ENCODE peak calls at places on chromosomes 11 and 22, in ten cellular contexts. S, D, E, O, N, W, Z, U, P and X are unnamed samples. For H3K4me1, the result is how much of the 10 kb centered on the place peaks cover.

GRCh38 chr11:128468106-128468505 is 119.3 kb downstream of the ETS1 start:
- DNase-seq in P (no peak), O (no peak), E (no peak), Z (no peak), D (no peak), U (no peak), W (no peak), N (no peak), S (no peak), X (no peak)

GRCh38 chr11:2914475-2915195 is 14.6 kb downstream of the PHLDA2 start:
- DNase-seq in O (no peak), N (peak), U (no peak), E (no peak), P (no peak), W (no peak), D (no peak), Z (no peak), S (no peak), X (no peak)

GRCh38 chr11:33634291-33634834 is 66.3 kb downstream of the C11orf91 start:
- DNase-seq in N (no peak), U (no peak), O (no peak), Z (no peak), S (peak), P (peak), D (no peak), W (no peak), E (no peak), X (no peak)

GRCh38 chr11:117819096-117820040 is 5.2 kb downstream of the FXYD2 start:
- DNase-seq in W (peak), S (peak), Z (peak), P (no peak), N (peak), E (no peak), D (peak), O (no peak), U (no peak), X (no peak)

GRCh38 chr11:13880719-13881118 is 81.8 kb upstream of the SPON1 start:
- DNase-seq in W (no peak), D (no peak), Z (no peak), O (no peak), U (no peak), N (no peak), S (no peak), P (no peak), E (no peak), X (no peak)

GRCh38 chr11:94007426-94007825 is 13.7 kb upstream of the HEPHL1 start:
- DNase-seq in S (no peak), Z (no peak), E (no peak), N (no peak), P (no peak), W (no peak), D (no peak), U (no peak), O (no peak), X (no peak)

GRCh38 chr11:12864316-12865156 is 144.6 kb upstream of the RASSF10 start:
- DNase-seq in Z (no peak), N (no peak), E (no peak), D (peak), O (no peak), U (no peak), W (peak), S (peak), P (no peak), X (no peak)

GRCh38 chr11:102564110-102564509 is 33.6 kb upstream of the MMP7 start:
- DNase-seq in E (no peak), S (peak), D (no peak), U (no peak), O (no peak), P (peak), N (no peak), W (no peak), Z (no peak), X (no peak)

GRCh38 chr11:36744375-36745168 is 146.5 kb upstream of the RAG2 start:
- DNase-seq in O (peak), D (peak), S (peak), E (peak), W (peak), P (peak), U (peak), Z (peak), N (peak), X (peak)

GRCh38 chr22:28711820-28712777 is 29.5 kb downstream of the CHEK2 start:
- DNase-seq in E (no peak), N (no peak), U (no peak), O (no peak), Z (no peak), P (no peak), W (no peak), S (peak), D (no peak), X (no peak)

GRCh38 chr11:34566209-34566551 is 52.6 kb upstream of the ELF5 start:
- DNase-seq in W (no peak), Z (no peak), S (no peak), P (no peak), D (no peak), U (no peak), N (no peak), O (no peak), E (no peak), X (no peak)

GRCh38 chr11:121351089-121351488 is 58.5 kb downstream of the SC5D start:
- DNase-seq in P (no peak), O (no peak), E (no peak), Z (no peak), N (no peak), D (no peak), S (no peak), U (no peak), W (no peak), X (no peak)

GRCh38 chr22:29314074-29314473 is 1.4 kb downstream of the RASL10A start:
- DNase-seq in D (no peak), P (no peak), U (no peak), S (no peak), N (peak), Z (peak), W (no peak), E (no peak), O (peak), X (peak)

GRCh38 chr11:31815743-31816466 is 4.8 kb upstream of the PAX6 start:
- DNase-seq in U (no peak), W (no peak), S (peak), P (no peak), E (no peak), Z (no peak), N (no peak), O (no peak), D (peak), X (no peak)

GRCh38 chr11:46917109-46918086 is 952 bp downstream of the LRP4 start:
- DNase-seq in E (no peak), N (no peak), W (no peak), S (no peak), O (no peak), P (no peak), D (peak), U (no peak), Z (peak), X (peak)

GRCh38 chr11:106681435-106681834 is 336.8 kb downstream of the GUCY1A2 start:
- DNase-seq in W (no peak), O (no peak), P (no peak), D (no peak), E (no peak), U (no peak), N (no peak), S (no peak), Z (no peak), X (no peak)

DNA sequence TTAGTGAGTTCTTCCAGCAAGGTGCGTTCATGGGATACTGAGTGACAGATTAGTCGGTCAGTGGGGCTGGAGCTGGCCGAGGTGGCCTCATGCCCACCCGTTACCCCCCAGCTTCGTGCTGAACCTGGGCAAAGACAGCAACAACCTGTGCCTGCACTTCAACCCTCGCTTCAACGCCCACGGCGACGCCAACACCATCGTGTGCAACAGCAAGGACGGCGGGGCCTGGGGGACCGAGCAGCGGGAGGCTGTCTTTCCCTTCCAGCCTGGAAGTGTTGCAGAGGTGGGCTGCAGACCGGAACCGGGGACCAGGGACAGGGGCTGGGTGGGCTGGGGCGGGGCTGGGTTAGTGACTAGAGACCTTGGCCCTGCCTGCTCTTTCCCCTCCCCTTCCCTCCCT is 2.9 kb downstream of the LGALS1 start:
- DNase-seq in Z (no peak), E (no peak), P (no peak), U (no peak), W (no peak), D (no peak), O (no peak), N (no peak), S (no peak), X (no peak)
- H3K27ac ChIP-seq in Z (peak), E (no peak), P (peak), U (peak), W (no peak), D (no peak), O (no peak), N (no peak), S (peak), X (peak)

DNA sequence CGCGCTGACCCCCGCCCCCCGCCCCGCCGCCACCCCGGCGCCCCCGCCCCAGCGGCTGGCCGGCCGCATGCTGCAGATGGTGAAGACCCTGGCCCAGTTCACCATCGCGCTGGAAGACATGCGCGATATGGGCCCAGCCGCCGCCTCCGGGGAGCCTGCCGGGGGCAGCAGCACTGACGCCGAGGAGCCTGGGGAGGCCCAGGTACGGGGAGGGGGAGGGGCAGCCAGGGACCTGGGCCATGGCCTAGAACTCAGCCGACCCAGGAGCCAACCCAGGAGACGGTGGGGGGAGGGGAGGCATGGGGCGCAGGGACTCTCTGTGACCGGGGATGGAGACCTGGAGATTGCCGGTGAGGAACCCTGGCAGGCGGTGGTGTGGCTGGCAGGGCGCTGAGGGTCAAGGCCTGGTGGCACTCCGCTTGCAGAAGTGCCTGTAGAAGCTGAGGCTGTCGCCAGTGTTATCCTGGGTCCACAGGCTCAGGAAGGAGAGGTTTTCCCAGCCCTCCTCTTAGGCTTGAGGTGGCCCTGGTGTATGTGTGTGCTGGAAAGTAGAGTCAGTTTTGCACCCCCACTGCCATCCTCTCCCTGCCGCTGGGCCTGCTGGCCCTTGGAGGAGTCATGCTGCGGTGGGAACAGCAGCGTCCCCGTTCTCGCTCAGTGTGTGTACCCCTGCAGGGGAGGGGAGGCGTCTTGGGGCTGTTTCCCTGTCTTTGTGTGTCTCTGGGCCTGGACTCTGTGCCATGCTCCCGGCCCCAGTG is 32.9 kb upstream of the RELT start:
- DNase-seq in E (no peak), P (no peak), D (peak), U (no peak), S (no peak), W (peak), N (no peak), O (no peak), Z (no peak), X (no peak)
- H3K4me1 ChIP-seq in E (under half), P (under half), D (under half), U (under half), S (under half), W (under half), N (under half), O (under half), Z (under half), X (under half)

DNA sequence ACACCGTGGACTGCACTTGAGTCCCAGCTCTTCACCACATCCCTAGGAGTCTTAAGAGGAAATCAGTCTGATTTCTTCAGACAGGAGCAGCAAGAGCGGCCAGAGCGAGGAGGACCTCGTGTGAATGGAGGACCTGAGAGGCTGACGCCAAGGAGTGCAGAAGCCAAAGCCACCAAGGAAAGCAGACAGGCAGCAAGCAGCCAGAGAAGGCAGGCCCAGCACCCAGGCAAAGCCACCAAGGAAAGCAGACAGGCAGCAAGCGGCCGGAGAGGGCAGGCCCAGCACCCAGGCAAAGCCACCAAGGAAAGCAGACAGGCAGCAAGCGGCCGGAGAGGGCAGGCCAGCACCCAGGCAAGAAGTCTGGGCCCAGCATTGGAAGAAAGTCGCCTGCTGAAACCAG is 11.8 kb downstream of the CYB561A3 start:
- DNase-seq in U (no peak), P (no peak), N (no peak), E (no peak), S (no peak), O (no peak), D (no peak), Z (no peak), W (no peak), X (no peak)
- H3K27ac ChIP-seq in U (no peak), P (no peak), N (no peak), E (no peak), S (no peak), O (no peak), D (no peak), Z (no peak), W (no peak), X (no peak)

GRCh38 chr11:67404515-67405195 is 772 bp downstream of the TBC1D10C start:
- DNase-seq in W (no peak), D (no peak), Z (no peak), P (no peak), O (peak), N (peak), U (peak), S (no peak), E (no peak), X (no peak)
- H3K4me1 ChIP-seq in W (under half), D (under half), Z (under half), P (under half), O (half or more), N (under half), U (half or more), S (under half), E (under half), X (half or more)

DNA sequence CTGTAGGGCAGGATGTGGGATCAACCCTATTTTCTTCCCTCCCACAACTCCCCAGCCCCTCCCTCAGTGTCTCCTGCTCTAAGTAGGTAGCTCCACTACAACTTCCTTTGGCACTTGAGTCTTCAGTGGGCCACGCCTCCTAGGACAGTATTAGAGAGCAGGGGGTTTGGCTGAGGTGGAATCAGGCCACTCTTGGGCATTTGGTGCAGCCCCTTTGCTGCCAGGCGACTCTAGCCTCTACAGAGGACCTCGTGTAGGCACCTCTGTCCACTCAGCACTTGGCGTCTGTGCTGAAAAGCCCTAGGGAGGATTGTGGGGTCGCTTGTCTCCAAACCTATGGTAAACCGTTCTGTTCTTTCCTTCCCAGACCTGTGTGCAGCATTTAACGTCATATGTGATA is 2.7 kb downstream of the FADD start:
- DNase-seq in D (no peak), O (no peak), P (no peak), U (no peak), N (no peak), Z (no peak), W (no peak), E (no peak), S (no peak), X (peak)
- H3K27ac ChIP-seq in D (no peak), O (no peak), P (no peak), U (no peak), N (no peak), Z (no peak), W (no peak), E (no peak), S (no peak), X (no peak)

GRCh38 chr22:39241632-39242388 is 3.0 kb downstream of the PDGFB start:
- DNase-seq in O (peak), Z (no peak), S (no peak), U (peak), W (peak), E (no peak), N (no peak), D (no peak), P (no peak), X (peak)
- H3K4me1 ChIP-seq in O (half or more), Z (half or more), S (under half), U (half or more), W (half or more), E (half or more), N (half or more), D (under half), P (under half), X (under half)

GRCh38 chr22:19287076-19287724 is 4.3 kb downstream of the CLTCL1 start:
- DNase-seq in W (no peak), Z (no peak), D (no peak), N (no peak), O (no peak), P (no peak), E (no peak), U (no peak), S (peak), X (no peak)
- H3K27ac ChIP-seq in W (no peak), Z (no peak), D (no peak), N (no peak), O (no peak), P (no peak), E (no peak), U (no peak), S (no peak), X (no peak)

DNA sequence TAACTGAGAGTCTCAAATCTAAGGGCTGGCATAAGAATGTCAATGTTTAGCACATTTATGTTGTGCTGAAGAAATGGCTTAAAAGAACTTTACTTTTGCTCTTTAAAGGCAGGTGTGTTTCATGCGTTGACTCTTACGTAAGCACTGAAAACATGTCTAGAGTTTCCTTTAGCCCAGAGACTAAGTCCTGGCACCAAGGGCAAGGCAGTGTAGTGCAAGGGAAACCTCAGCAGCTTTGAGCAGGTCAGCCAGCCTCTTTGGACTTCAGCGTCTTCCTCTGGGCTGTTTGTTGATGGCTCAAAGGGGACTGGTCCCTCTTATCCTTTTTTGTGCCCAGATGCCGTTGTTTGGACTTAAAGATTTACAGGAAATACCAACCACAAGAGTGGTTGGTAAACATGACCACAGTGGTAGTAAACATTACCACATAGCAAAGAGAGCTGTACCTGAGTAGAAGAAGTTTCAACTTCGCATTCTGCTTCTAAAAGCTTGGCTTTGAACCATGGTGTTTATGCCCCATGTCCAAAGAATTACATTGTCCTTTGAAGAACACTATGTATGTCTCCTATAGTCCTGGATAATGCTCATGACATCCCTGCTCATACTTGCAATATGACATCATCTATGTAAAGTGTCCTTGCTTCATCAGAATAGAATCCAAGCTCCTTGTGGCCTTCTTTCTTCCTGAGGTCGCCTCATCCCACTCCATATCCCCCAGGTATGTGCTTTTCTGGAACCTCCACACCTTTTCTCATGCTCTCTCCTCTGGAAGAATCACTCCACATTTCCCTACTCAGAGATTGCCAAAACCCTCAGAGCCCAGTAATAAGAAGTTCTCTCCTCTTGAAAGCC is 23.5 kb downstream of the TENM4 start:
- DNase-seq in S (peak), N (no peak), Z (no peak), U (no peak), W (no peak), D (no peak), E (no peak), O (no peak), P (no peak), X (no peak)
- H3K4me1 ChIP-seq in S (under half), N (under half), Z (under half), U (under half), W (under half), D (under half), E (under half), O (under half), P (under half), X (under half)

GRCh38 chr11:120211522-120212258 is 858 bp downstream of the OAF start:
- DNase-seq in S (no peak), W (no peak), N (no peak), P (no peak), E (no peak), Z (no peak), O (no peak), U (no peak), D (no peak), X (no peak)
- H3K27ac ChIP-seq in S (peak), W (peak), N (peak), P (no peak), E (peak), Z (peak), O (no peak), U (no peak), D (no peak), X (no peak)